ENCODE peak calls at places on chromosomes 7 and 10, in ten cellular contexts. P, Y, K, V, F, I, H, S, M and T are unnamed samples.

GRCh38 chr10:102300289-102300843 is 55.0 kb downstream of the GBF1 start:
- DNase-seq in P (no peak), Y (no peak), K (no peak), V (peak; percentile 72), F (no peak), I (peak; percentile 86), H (no peak), S (no peak), M (no peak), T (no peak)

GRCh38 chr7:75914655-75915415 is at the start of gene POR:
- DNase-seq in P (peak; percentile 97), Y (peak; percentile 86), K (peak; percentile 98), V (peak; percentile 93), F (peak; percentile 95), I (peak; percentile 92), H (peak; percentile 94), S (peak; percentile 97), M (peak; percentile 92), T (peak; percentile 99)

GRCh38 chr7:22675917-22676343 is 51.1 kb upstream of the IL6 start:
- DNase-seq in P (no peak), Y (no peak), K (no peak), V (peak; percentile 50), F (no peak), I (peak; percentile 56), H (no peak), S (no peak), M (no peak), T (no peak)

GRCh38 chr10:130795819-130796218 is 515.7 kb downstream of the TCERG1L start:
- DNase-seq in P (no peak), Y (no peak), K (no peak), V (no peak), F (no peak), I (no peak), H (no peak), S (no peak), M (no peak), T (no peak)

GRCh38 chr10:110081914-110082313 is 74.1 kb downstream of the ADD3 start:
- DNase-seq in P (no peak), Y (peak; percentile 23), K (no peak), V (peak; percentile 42), F (no peak), I (peak; percentile 61), H (no peak), S (no peak), M (peak; percentile 31), T (peak; percentile 70)

GRCh38 chr7:26208040-26208439 is 6.5 kb downstream of the CBX3 start:
- DNase-seq in P (no peak), Y (no peak), K (no peak), V (no peak), F (no peak), I (no peak), H (no peak), S (no peak), M (no peak), T (no peak)

GRCh38 chr7:491958-492713 is 27.5 kb downstream of the PDGFA start:
- DNase-seq in P (no peak), Y (no peak), K (no peak), V (no peak), F (no peak), I (no peak), H (no peak), S (peak; percentile 36), M (no peak), T (no peak)

GRCh38 chr7:157548691-157549265 is 212.0 kb downstream of the DNAJB6 start:
- DNase-seq in P (no peak), Y (no peak), K (no peak), V (no peak), F (no peak), I (no peak), H (no peak), S (no peak), M (no peak), T (peak; percentile 21)

GRCh38 chr10:102831322-102832071 is 5.7 kb downstream of the CYP17A1 start:
- DNase-seq in P (no peak), Y (no peak), K (no peak), V (peak; percentile 43), F (no peak), I (peak; percentile 18), H (no peak), S (no peak), M (no peak), T (no peak)

GRCh38 chr7:28806841-28807240 is 151.3 kb downstream of the TRIL start:
- DNase-seq in P (no peak), Y (no peak), K (no peak), V (peak; percentile 62), F (no peak), I (peak; percentile 56), H (no peak), S (no peak), M (no peak), T (no peak)

GRCh38 chr7:102991540-102992214 is 78.9 kb downstream of the LRRC17 start:
- DNase-seq in P (no peak), Y (peak; percentile 93), K (no peak), V (peak; percentile 95), F (no peak), I (peak; percentile 98), H (no peak), S (no peak), M (no peak), T (no peak)

GRCh38 chr10:92572362-92573090 is 1.4 kb downstream of the IDE start:
- DNase-seq in P (no peak), Y (no peak), K (no peak), V (no peak), F (no peak), I (no peak), H (no peak), S (no peak), M (no peak), T (peak; percentile 61)

GRCh38 chr7:100799037-100799896 is 28.1 kb downstream of the EPHB4 start:
- DNase-seq in P (peak; percentile 72), Y (peak; percentile 55), K (no peak), V (peak; percentile 44), F (peak; percentile 73), I (peak; percentile 52), H (peak; percentile 79), S (no peak), M (peak; percentile 89), T (peak; percentile 89)

GRCh38 chr10:34156781-34157425 is 658.2 kb downstream of the PARD3 start:
- DNase-seq in P (no peak), Y (peak; percentile 11), K (no peak), V (peak; percentile 86), F (no peak), I (peak; percentile 30), H (peak; percentile 54), S (no peak), M (no peak), T (no peak)

GRCh38 chr10:7945025-7945424 is 109.5 kb upstream of the GATA3 start:
- DNase-seq in P (no peak), Y (no peak), K (no peak), V (no peak), F (no peak), I (no peak), H (no peak), S (no peak), M (no peak), T (no peak)

GRCh38 chr7:20399516-20399915 is 68.8 kb downstream of the ITGB8 start:
- DNase-seq in P (no peak), Y (no peak), K (no peak), V (no peak), F (no peak), I (no peak), H (no peak), S (no peak), M (no peak), T (no peak)

GRCh38 chr10:19702215-19702614 is 114.0 kb upstream of the PLXDC2 start:
- DNase-seq in P (no peak), Y (no peak), K (no peak), V (peak; percentile 20), F (no peak), I (peak; percentile 69), H (no peak), S (no peak), M (no peak), T (no peak)

GRCh38 chr7:135682191-135682590 is 19.9 kb downstream of the STMP1 start:
- DNase-seq in P (no peak), Y (no peak), K (no peak), V (no peak), F (no peak), I (no peak), H (no peak), S (no peak), M (no peak), T (no peak)
- TF ChIP-seq CTCF in P (no peak), Y (no peak), K (no peak), V (no peak), F (no peak), I (no peak), H (no peak), S (no peak), M (no peak), T (no peak)

GRCh38 chr10:87503892-87504291 is 801 bp upstream of the MINPP1 start:
- DNase-seq in P (no peak), Y (no peak), K (no peak), V (peak; percentile 20), F (no peak), I (no peak), H (no peak), S (no peak), M (peak; percentile 10), T (no peak)

GRCh38 chr10:87504307-87504666 is 406 bp upstream of the MINPP1 start:
- DNase-seq in P (no peak), Y (no peak), K (no peak), V (no peak), F (no peak), I (no peak), H (no peak), S (no peak), M (no peak), T (no peak)

GRCh38 chr10:87504667-87505365 is at the start of gene MINPP1:
- DNase-seq in P (peak; percentile 90), Y (peak; percentile 87), K (peak; percentile 88), V (peak; percentile 77), F (peak; percentile 82), I (peak; percentile 83), H (peak; percentile 69), S (peak; percentile 91), M (peak; percentile 97), T (peak; percentile 95)

GRCh38 chr10:87506988-87507387 is 2.3 kb downstream of the MINPP1 start:
- DNase-seq in P (no peak), Y (no peak), K (no peak), V (no peak), F (no peak), I (no peak), H (no peak), S (no peak), M (no peak), T (no peak)

GRCh38 chr10:87505366-87506113 is 847 bp downstream of the MINPP1 start:
- DNase-seq in P (peak; percentile 76), Y (peak; percentile 65), K (peak; percentile 71), V (peak; percentile 48), F (peak; percentile 37), I (peak; percentile 52), H (no peak), S (peak; percentile 70), M (peak; percentile 82), T (peak; percentile 85)
- TF ChIP-seq CTCF in P (peak; percentile 63), Y (peak; percentile 65), K (peak; percentile 66), V (peak; percentile 57), F (peak; percentile 8), I (peak; percentile 71), H (peak; percentile 50), S (peak; percentile 47), M (peak; percentile 35), T (peak; percentile 81)

GRCh38 chr7:74023786-74024185 is 4.2 kb upstream of the ELN start:
- DNase-seq in P (no peak), Y (no peak), K (no peak), V (no peak), F (no peak), I (no peak), H (no peak), S (peak; percentile 51), M (no peak), T (no peak)
- TF ChIP-seq CTCF in P (no peak), Y (no peak), K (no peak), V (no peak), F (no peak), I (no peak), H (no peak), S (no peak), M (no peak), T (no peak)

GRCh38 chr10:114387784-114388183 is 16.5 kb downstream of the AFAP1L2 start:
- DNase-seq in P (no peak), Y (no peak), K (no peak), V (no peak), F (no peak), I (no peak), H (no peak), S (no peak), M (peak; percentile 65), T (peak; percentile 60)
- TF ChIP-seq CTCF in P (no peak), Y (no peak), K (peak; percentile 17), V (no peak), F (no peak), I (no peak), H (no peak), S (no peak), M (peak; percentile 71), T (peak; percentile 72)